ENCODE peak calls at places on chromosomes 4 and X, in five cellular contexts. One of them, this sample, is unnamed.

GRCh38 chr4:117417856-117418255 is 332.5 kb upstream of the TRAM1L1 start:
- DNase-seq in AG10803: no peak
- DNase-seq in DND-41: no peak
- DNase-seq in adrenal gland: no peak
- DNase-seq in Peyer's patch: no peak
- DNase-seq in this sample: no peak

GRCh38 chr4:140724780-140725179 is 31.4 kb downstream of the TBC1D9 start:
- DNase-seq in Peyer's patch: no peak
- DNase-seq in AG10803: peak
- DNase-seq in adrenal gland: no peak
- DNase-seq in DND-41: no peak
- DNase-seq in this sample: no peak

GRCh38 chr4:180828455-180829018 is 1414.7 kb upstream of the TENM3 start:
- DNase-seq in adrenal gland: peak
- DNase-seq in AG10803: peak
- DNase-seq in DND-41: peak
- DNase-seq in Peyer's patch: no peak
- DNase-seq in this sample: peak

GRCh38 chr4:142416711-142417275 is 429.3 kb downstream of the INPP4B start:
- DNase-seq in DND-41: no peak
- DNase-seq in adrenal gland: no peak
- DNase-seq in Peyer's patch: no peak
- DNase-seq in AG10803: no peak
- DNase-seq in this sample: peak

GRCh38 chr4:30719363-30720020 is 677 bp upstream of the PCDH7 start:
- DNase-seq in Peyer's patch: no peak
- DNase-seq in AG10803: peak
- DNase-seq in DND-41: no peak
- DNase-seq in adrenal gland: no peak
- DNase-seq in this sample: no peak

GRCh38 chr4:110071466-110071865 is 126.9 kb downstream of the ELOVL6 start:
- DNase-seq in AG10803: no peak
- DNase-seq in Peyer's patch: no peak
- DNase-seq in DND-41: no peak
- DNase-seq in adrenal gland: no peak
- DNase-seq in this sample: no peak

GRCh38 chr4:22315643-22316042 is 200.2 kb downstream of the ADGRA3 start:
- DNase-seq in AG10803: no peak
- DNase-seq in Peyer's patch: no peak
- DNase-seq in adrenal gland: no peak
- DNase-seq in DND-41: no peak
- DNase-seq in this sample: no peak

GRCh38 chr4:142036795-142037583 is 400.6 kb downstream of the IL15 start:
- DNase-seq in adrenal gland: no peak
- DNase-seq in AG10803: peak
- DNase-seq in Peyer's patch: no peak
- DNase-seq in DND-41: no peak
- DNase-seq in this sample: no peak

GRCh38 chr4:92012899-92013867 is 290.6 kb upstream of the GRID2 start:
- DNase-seq in AG10803: no peak
- DNase-seq in Peyer's patch: no peak
- DNase-seq in adrenal gland: no peak
- DNase-seq in DND-41: no peak
- DNase-seq in this sample: no peak

GRCh38 chr4:74157116-74157742 is 689 bp upstream of the MTHFD2L start:
- DNase-seq in AG10803: peak
- DNase-seq in adrenal gland: peak
- DNase-seq in Peyer's patch: no peak
- DNase-seq in DND-41: no peak
- DNase-seq in this sample: no peak

GRCh38 chr4:78748361-78748760 is 27.8 kb upstream of the BMP2K start:
- DNase-seq in DND-41: no peak
- DNase-seq in Peyer's patch: no peak
- DNase-seq in AG10803: peak
- DNase-seq in adrenal gland: no peak
- DNase-seq in this sample: no peak

GRCh38 chr4:22063613-22064012 is 115.0 kb upstream of the KCNIP4 start:
- DNase-seq in Peyer's patch: no peak
- DNase-seq in adrenal gland: no peak
- DNase-seq in DND-41: no peak
- DNase-seq in AG10803: no peak
- DNase-seq in this sample: no peak

GRCh38 chrX:6244666-6245065 is 16.0 kb upstream of the NLGN4X start:
- DNase-seq in adrenal gland: no peak
- DNase-seq in Peyer's patch: no peak
- DNase-seq in DND-41: no peak
- DNase-seq in AG10803: no peak
- DNase-seq in this sample: no peak

DNA sequence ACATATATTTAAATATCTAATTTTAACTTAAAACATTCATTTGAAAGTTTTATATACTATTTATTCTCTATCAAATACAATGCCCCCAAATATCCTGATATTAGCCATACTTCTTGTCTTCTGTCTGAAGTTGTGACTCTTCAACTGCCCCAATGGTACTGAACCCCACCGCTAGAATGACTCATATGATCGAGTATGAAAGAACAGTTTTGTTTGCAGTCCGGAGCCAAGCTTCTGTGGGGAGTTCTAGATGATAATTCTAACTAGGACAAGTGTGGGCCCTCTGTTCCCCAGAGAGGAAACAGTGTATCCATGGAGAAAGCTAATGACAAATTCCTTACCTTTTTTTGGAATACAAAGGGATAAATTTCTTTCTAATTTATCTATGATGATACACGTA is 24.7 kb upstream of the CT47A1 start:
- DNase-seq in Peyer's patch: no peak
- DNase-seq in DND-41: no peak
- DNase-seq in AG10803: no peak
- DNase-seq in adrenal gland: no peak
- DNase-seq in this sample: no peak
- H3K4me3 ChIP-seq in Peyer's patch: no peak
- H3K4me3 ChIP-seq in DND-41: no peak
- H3K4me3 ChIP-seq in AG10803: no peak
- H3K4me3 ChIP-seq in adrenal gland: no peak
- H3K4me3 ChIP-seq in this sample: no peak

GRCh38 chr4:170497105-170497504 is 407.3 kb upstream of the AADAT start:
- DNase-seq in DND-41: peak
- DNase-seq in AG10803: peak
- DNase-seq in adrenal gland: no peak
- DNase-seq in Peyer's patch: no peak
- DNase-seq in this sample: peak
- TF ChIP-seq CTCF in DND-41: peak
- TF ChIP-seq CTCF in AG10803: no peak
- TF ChIP-seq CTCF in adrenal gland: no peak
- TF ChIP-seq CTCF in Peyer's patch: no peak
- TF ChIP-seq CTCF in this sample: no peak

GRCh38 chrX:54359408-54359807 is 1.6 kb upstream of the WNK3 start:
- DNase-seq in DND-41: no peak
- DNase-seq in adrenal gland: no peak
- DNase-seq in Peyer's patch: no peak
- DNase-seq in AG10803: no peak
- DNase-seq in this sample: no peak
- H3K4me3 ChIP-seq in DND-41: no peak
- H3K4me3 ChIP-seq in adrenal gland: no peak
- H3K4me3 ChIP-seq in Peyer's patch: no peak
- H3K4me3 ChIP-seq in AG10803: no peak
- H3K4me3 ChIP-seq in this sample: no peak

DNA sequence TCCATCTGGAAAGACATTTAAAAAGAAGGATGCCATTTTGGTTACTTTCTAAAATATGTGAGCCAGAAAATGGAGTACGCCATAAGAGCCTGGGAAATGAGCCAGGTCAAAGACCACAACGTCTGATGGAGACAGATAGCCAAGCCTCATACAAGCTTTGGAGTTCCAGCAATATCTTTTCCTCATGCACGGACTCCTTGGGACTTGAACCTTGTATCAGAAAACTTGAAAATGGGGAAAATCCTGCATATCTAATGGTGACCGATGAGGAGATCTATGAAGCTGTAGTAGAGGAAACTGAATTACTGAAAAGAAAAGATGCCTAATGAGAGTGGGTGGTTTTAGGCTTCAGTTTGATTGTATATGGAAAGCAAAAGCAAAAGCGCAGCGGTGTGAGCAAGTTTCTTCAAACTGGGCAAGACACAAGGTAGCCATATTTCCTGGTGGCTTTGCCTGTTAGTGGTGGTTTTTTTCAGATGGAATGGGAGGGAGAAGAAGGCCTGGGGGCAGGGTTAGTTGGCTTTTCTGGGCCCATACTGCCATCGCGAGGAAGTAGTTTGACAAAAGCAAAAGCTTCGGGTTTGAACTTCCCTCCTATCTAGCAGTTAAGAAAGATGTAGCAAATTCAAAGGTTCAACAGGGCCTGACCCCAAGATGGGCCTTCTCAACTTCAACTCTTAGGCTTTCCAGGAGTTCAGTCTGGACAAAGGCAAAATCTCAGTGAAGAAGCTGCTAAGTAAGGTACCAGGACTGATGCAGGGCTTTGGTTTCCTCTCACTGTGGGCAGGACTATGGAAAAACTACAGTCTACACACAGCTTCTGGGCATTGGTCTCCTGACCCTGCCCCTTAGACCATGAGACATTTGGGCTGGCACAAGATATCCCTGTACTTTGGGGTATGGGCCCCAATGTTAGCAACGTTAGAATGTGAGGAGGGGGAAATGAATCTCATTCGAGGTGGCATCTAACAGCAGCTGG is 210.0 kb upstream of the STK26 start:
- DNase-seq in Peyer's patch: peak
- DNase-seq in DND-41: peak
- DNase-seq in AG10803: peak
- DNase-seq in adrenal gland: peak
- DNase-seq in this sample: peak
- TF ChIP-seq CTCF in Peyer's patch: peak
- TF ChIP-seq CTCF in DND-41: no peak
- TF ChIP-seq CTCF in AG10803: peak
- TF ChIP-seq CTCF in adrenal gland: no peak
- TF ChIP-seq CTCF in this sample: no peak

GRCh38 chrX:2697741-2698294 is 6.7 kb downstream of the CD99 start:
- DNase-seq in DND-41: peak
- DNase-seq in AG10803: no peak
- DNase-seq in Peyer's patch: peak
- DNase-seq in adrenal gland: no peak
- DNase-seq in this sample: no peak

GRCh38 chrX:2699959-2700358 is 8.9 kb downstream of the CD99 start:
- DNase-seq in AG10803: no peak
- DNase-seq in adrenal gland: no peak
- DNase-seq in Peyer's patch: no peak
- DNase-seq in DND-41: no peak
- DNase-seq in this sample: no peak

GRCh38 chrX:2696698-2697215 is 5.7 kb downstream of the CD99 start:
- DNase-seq in adrenal gland: no peak
- DNase-seq in Peyer's patch: peak
- DNase-seq in DND-41: peak
- DNase-seq in AG10803: peak
- DNase-seq in this sample: peak

GRCh38 chrX:2697306-2697705 is 6.2 kb downstream of the CD99 start:
- DNase-seq in Peyer's patch: no peak
- DNase-seq in AG10803: no peak
- DNase-seq in adrenal gland: no peak
- DNase-seq in DND-41: no peak
- DNase-seq in this sample: no peak

GRCh38 chrX:2698604-2699003 is 7.5 kb downstream of the CD99 start:
- DNase-seq in DND-41: no peak
- DNase-seq in adrenal gland: no peak
- DNase-seq in Peyer's patch: no peak
- DNase-seq in AG10803: no peak
- DNase-seq in this sample: no peak
- H3K4me3 ChIP-seq in DND-41: no peak
- H3K4me3 ChIP-seq in adrenal gland: no peak
- H3K4me3 ChIP-seq in Peyer's patch: no peak
- H3K4me3 ChIP-seq in AG10803: no peak
- H3K4me3 ChIP-seq in this sample: no peak

DNA sequence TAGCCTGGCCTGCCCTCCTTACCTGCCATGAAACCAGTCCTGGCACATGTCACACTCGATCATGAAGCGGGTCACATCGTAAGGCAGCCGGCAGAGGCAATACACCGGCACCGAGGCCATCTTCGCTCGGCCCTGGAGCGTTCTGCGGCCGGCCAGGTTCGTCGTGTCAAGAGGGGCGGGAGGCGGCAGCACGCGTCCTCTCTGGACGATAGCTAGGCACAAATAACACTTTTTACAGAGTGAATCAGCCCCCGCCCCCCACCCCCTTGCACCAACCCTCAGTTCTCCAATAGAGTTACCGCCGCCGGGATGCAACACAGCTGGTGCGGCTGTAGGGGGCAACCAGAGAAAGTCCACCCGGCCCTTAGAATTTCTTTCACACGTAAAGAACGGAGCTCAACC is 1.7 kb downstream of the PHF8 start:
- DNase-seq in DND-41: peak
- DNase-seq in Peyer's patch: peak
- DNase-seq in adrenal gland: peak
- DNase-seq in AG10803: peak
- DNase-seq in this sample: peak
- TF ChIP-seq CTCF in DND-41: peak
- TF ChIP-seq CTCF in Peyer's patch: no peak
- TF ChIP-seq CTCF in adrenal gland: no peak
- TF ChIP-seq CTCF in AG10803: peak
- TF ChIP-seq CTCF in this sample: no peak

GRCh38 chrX:48917139-48917980 is 1.5 kb downstream of the PIM2 start:
- DNase-seq in adrenal gland: peak
- DNase-seq in Peyer's patch: peak
- DNase-seq in DND-41: peak
- DNase-seq in AG10803: peak
- DNase-seq in this sample: peak
- H3K4me3 ChIP-seq in adrenal gland: no peak
- H3K4me3 ChIP-seq in Peyer's patch: peak
- H3K4me3 ChIP-seq in DND-41: peak
- H3K4me3 ChIP-seq in AG10803: no peak
- H3K4me3 ChIP-seq in this sample: peak

DNA sequence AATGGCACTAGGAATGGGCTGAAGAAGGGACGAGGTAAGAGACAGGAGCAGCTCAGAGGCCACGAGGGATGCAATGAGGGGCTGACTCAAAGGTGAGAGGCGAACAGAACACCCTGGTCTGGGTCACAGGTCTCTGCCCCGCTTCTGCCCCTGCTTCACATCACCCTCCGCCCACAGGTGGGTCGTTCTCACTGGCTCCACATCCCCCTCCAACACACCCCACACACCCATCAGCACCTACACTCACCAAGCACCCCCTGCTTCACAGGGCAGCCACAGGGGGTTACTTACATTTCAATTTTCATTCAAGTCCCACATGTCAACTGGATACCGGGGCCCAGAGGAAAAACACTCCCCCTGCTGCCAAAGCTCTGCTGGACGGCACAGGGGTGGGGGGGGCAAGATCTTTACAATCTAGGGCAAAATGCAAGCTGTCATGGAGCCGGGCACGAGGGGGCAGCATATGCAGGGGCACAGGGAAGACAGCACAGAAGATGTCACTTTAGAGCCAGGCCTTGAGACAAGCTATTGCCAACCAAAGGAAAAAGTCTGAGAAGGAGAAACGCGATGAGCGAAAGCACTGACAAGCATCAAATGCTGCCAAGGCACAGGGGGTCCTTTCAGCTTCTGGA is 94.1 kb downstream of the AFAP1 start:
- DNase-seq in DND-41: no peak
- DNase-seq in Peyer's patch: no peak
- DNase-seq in AG10803: no peak
- DNase-seq in adrenal gland: no peak
- DNase-seq in this sample: no peak
- TF ChIP-seq CTCF in DND-41: no peak
- TF ChIP-seq CTCF in Peyer's patch: no peak
- TF ChIP-seq CTCF in AG10803: peak
- TF ChIP-seq CTCF in adrenal gland: no peak
- TF ChIP-seq CTCF in this sample: no peak

GRCh38 chrX:129793604-129794191 is 13.9 kb downstream of the SASH3 start:
- DNase-seq in DND-41: peak
- DNase-seq in Peyer's patch: no peak
- DNase-seq in adrenal gland: no peak
- DNase-seq in AG10803: no peak
- DNase-seq in this sample: no peak
- H3K4me3 ChIP-seq in DND-41: no peak
- H3K4me3 ChIP-seq in Peyer's patch: no peak
- H3K4me3 ChIP-seq in adrenal gland: no peak
- H3K4me3 ChIP-seq in AG10803: no peak
- H3K4me3 ChIP-seq in this sample: no peak